ENCODE peak calls at places on chromosomes 16 and 17, in eight cellular contexts. One of them, this sample, is unnamed. For H3K9me3, the result is how much of the 10 kb centered on the place peaks cover.

GRCh38 chr17:63189930-63190329 is 223.9 kb downstream of the TANC2 start:
- DNase-seq in astrocyte: no peak
- DNase-seq in IMR-90: no peak
- DNase-seq in HCT116: no peak
- DNase-seq in GM23248: peak
- DNase-seq in fibroblast of lung: peak
- DNase-seq in keratinocyte: no peak
- DNase-seq in H1: no peak
- DNase-seq in this sample: no peak

GRCh38 chr17:15291674-15292361 is 26.7 kb upstream of the PMP22 start:
- DNase-seq in astrocyte: peak
- DNase-seq in IMR-90: peak
- DNase-seq in HCT116: no peak
- DNase-seq in GM23248: no peak
- DNase-seq in fibroblast of lung: peak
- DNase-seq in keratinocyte: no peak
- DNase-seq in H1: no peak
- DNase-seq in this sample: no peak

GRCh38 chr16:28309811-28310311 is 17.5 kb downstream of the SBK1 start:
- DNase-seq in astrocyte: no peak
- DNase-seq in IMR-90: no peak
- DNase-seq in HCT116: no peak
- DNase-seq in GM23248: no peak
- DNase-seq in fibroblast of lung: no peak
- DNase-seq in keratinocyte: no peak
- DNase-seq in H1: no peak
- DNase-seq in this sample: no peak

GRCh38 chr17:68089881-68090280 is 54.3 kb downstream of the KPNA2 start:
- DNase-seq in astrocyte: peak
- DNase-seq in IMR-90: peak
- DNase-seq in HCT116: peak
- DNase-seq in GM23248: peak
- DNase-seq in fibroblast of lung: no peak
- DNase-seq in keratinocyte: no peak
- DNase-seq in H1: no peak
- DNase-seq in this sample: no peak

GRCh38 chr17:10013360-10014112 is 108.5 kb upstream of the RCVRN start:
- DNase-seq in astrocyte: no peak
- DNase-seq in IMR-90: peak
- DNase-seq in HCT116: no peak
- DNase-seq in GM23248: peak
- DNase-seq in fibroblast of lung: peak
- DNase-seq in keratinocyte: no peak
- DNase-seq in H1: no peak
- DNase-seq in this sample: no peak

GRCh38 chr16:3013491-3013951 is 798 bp downstream of the CLDN9 start:
- DNase-seq in astrocyte: no peak
- DNase-seq in IMR-90: no peak
- DNase-seq in HCT116: no peak
- DNase-seq in GM23248: no peak
- DNase-seq in fibroblast of lung: no peak
- DNase-seq in keratinocyte: no peak
- DNase-seq in H1: no peak
- DNase-seq in this sample: no peak

GRCh38 chr16:12543700-12544476 is 259.8 kb downstream of the CPPED1 start:
- DNase-seq in astrocyte: no peak
- DNase-seq in IMR-90: no peak
- DNase-seq in HCT116: no peak
- DNase-seq in GM23248: no peak
- DNase-seq in fibroblast of lung: no peak
- DNase-seq in keratinocyte: no peak
- DNase-seq in H1: no peak
- DNase-seq in this sample: no peak

GRCh38 chr16:27408012-27408601 is 6.1 kb downstream of the IL21R start:
- DNase-seq in astrocyte: peak
- DNase-seq in IMR-90: peak
- DNase-seq in HCT116: no peak
- DNase-seq in GM23248: peak
- DNase-seq in fibroblast of lung: peak
- DNase-seq in keratinocyte: no peak
- DNase-seq in H1: no peak
- DNase-seq in this sample: no peak

GRCh38 chr17:65283704-65284103 is 146.5 kb downstream of the RGS9 start:
- DNase-seq in astrocyte: peak
- DNase-seq in IMR-90: peak
- DNase-seq in HCT116: no peak
- DNase-seq in GM23248: peak
- DNase-seq in fibroblast of lung: no peak
- DNase-seq in keratinocyte: no peak
- DNase-seq in H1: no peak
- DNase-seq in this sample: no peak

GRCh38 chr16:64952177-64952576 is 169.7 kb downstream of the CDH11 start:
- DNase-seq in astrocyte: peak
- DNase-seq in IMR-90: peak
- DNase-seq in HCT116: no peak
- DNase-seq in GM23248: peak
- DNase-seq in fibroblast of lung: peak
- DNase-seq in keratinocyte: no peak
- DNase-seq in H1: no peak
- DNase-seq in this sample: no peak

GRCh38 chr17:72121164-72122001 is 563 bp downstream of the SOX9 start:
- DNase-seq in astrocyte: peak
- DNase-seq in IMR-90: peak
- DNase-seq in HCT116: no peak
- DNase-seq in GM23248: peak
- DNase-seq in fibroblast of lung: peak
- DNase-seq in keratinocyte: no peak
- DNase-seq in H1: no peak
- DNase-seq in this sample: no peak
- H3K4me3 ChIP-seq in astrocyte: peak
- H3K4me3 ChIP-seq in IMR-90: peak
- H3K4me3 ChIP-seq in HCT116: peak
- H3K4me3 ChIP-seq in GM23248: peak
- H3K4me3 ChIP-seq in fibroblast of lung: peak
- H3K4me3 ChIP-seq in keratinocyte: peak
- H3K4me3 ChIP-seq in H1: peak
- H3K4me3 ChIP-seq in this sample: peak

GRCh38 chr17:57406981-57407286 is 150.6 kb downstream of the MSI2 start:
- DNase-seq in astrocyte: no peak
- DNase-seq in IMR-90: no peak
- DNase-seq in HCT116: no peak
- DNase-seq in GM23248: no peak
- DNase-seq in fibroblast of lung: no peak
- DNase-seq in keratinocyte: no peak
- DNase-seq in H1: no peak
- DNase-seq in this sample: no peak

GRCh38 chr17:57404807-57405485 is 148.6 kb downstream of the MSI2 start:
- DNase-seq in astrocyte: no peak
- DNase-seq in IMR-90: no peak
- DNase-seq in HCT116: no peak
- DNase-seq in GM23248: no peak
- DNase-seq in fibroblast of lung: no peak
- DNase-seq in keratinocyte: no peak
- DNase-seq in H1: no peak
- DNase-seq in this sample: no peak

GRCh38 chr17:57405486-57406072 is 149.3 kb downstream of the MSI2 start:
- DNase-seq in astrocyte: no peak
- DNase-seq in IMR-90: peak
- DNase-seq in HCT116: no peak
- DNase-seq in GM23248: no peak
- DNase-seq in fibroblast of lung: no peak
- DNase-seq in keratinocyte: no peak
- DNase-seq in H1: no peak
- DNase-seq in this sample: no peak

GRCh38 chr17:57407287-57408063 is 151.2 kb downstream of the MSI2 start:
- DNase-seq in astrocyte: no peak
- DNase-seq in IMR-90: no peak
- DNase-seq in HCT116: no peak
- DNase-seq in GM23248: no peak
- DNase-seq in fibroblast of lung: no peak
- DNase-seq in keratinocyte: no peak
- DNase-seq in H1: no peak
- DNase-seq in this sample: no peak

DNA sequence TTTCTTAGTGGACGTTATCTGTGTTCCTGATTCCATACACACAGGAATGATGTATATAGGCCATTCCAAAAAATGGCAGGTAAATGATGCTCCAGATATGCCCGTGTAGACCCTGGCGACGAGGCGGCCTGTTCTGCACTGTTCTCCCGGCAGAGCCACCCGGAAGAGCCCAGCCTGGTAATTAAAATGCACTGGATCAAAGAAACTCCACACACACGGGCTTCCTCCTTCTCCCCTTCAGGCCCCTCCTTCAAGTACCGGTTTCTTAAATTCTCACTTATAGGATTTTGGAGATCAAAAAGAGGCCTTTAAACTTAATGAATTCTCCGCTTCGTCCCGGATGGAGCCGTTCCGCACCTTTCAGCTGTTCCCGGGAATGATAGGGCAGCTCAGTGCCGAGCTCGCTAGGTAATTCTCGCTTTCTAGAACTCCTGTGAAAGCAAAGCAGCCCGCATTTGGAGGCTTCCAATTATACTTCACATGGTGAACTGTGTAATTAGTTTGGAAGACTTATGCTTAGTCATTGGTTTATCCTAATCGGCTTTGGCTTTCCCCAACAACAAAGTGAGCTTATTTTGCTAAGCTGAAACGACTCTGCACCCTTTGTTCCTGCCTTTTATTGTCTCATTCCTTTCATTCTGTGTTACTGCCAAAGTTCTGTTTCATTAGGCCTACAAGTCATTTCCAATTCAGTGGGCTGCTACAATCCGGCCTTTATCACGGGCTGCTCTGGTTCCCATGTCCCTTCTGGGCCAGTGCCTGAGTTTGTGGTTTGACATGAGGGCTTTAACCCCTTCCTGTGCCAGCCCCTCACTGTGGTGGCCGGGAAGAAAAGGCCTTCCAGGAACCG is 150.0 kb downstream of the MSI2 start:
- DNase-seq in astrocyte: peak
- DNase-seq in IMR-90: peak
- DNase-seq in HCT116: no peak
- DNase-seq in GM23248: peak
- DNase-seq in fibroblast of lung: peak
- DNase-seq in keratinocyte: no peak
- DNase-seq in H1: no peak
- DNase-seq in this sample: no peak
- H3K9ac ChIP-seq in astrocyte: peak
- H3K9ac ChIP-seq in IMR-90: no peak
- H3K9ac ChIP-seq in HCT116: no peak
- H3K9ac ChIP-seq in GM23248: no peak
- H3K9ac ChIP-seq in fibroblast of lung: no peak
- H3K9ac ChIP-seq in keratinocyte: no peak
- H3K9ac ChIP-seq in H1: no peak
- H3K9ac ChIP-seq in this sample: no peak

GRCh38 chr17:53127331-53127730 is 695.4 kb upstream of the KIF2B start:
- DNase-seq in astrocyte: no peak
- DNase-seq in IMR-90: no peak
- DNase-seq in HCT116: no peak
- DNase-seq in GM23248: no peak
- DNase-seq in fibroblast of lung: no peak
- DNase-seq in keratinocyte: no peak
- DNase-seq in H1: no peak
- DNase-seq in this sample: no peak
- H3K9me3 ChIP-seq in astrocyte: under half
- H3K9me3 ChIP-seq in IMR-90: under half
- H3K9me3 ChIP-seq in HCT116: under half
- H3K9me3 ChIP-seq in GM23248: under half
- H3K9me3 ChIP-seq in fibroblast of lung: under half
- H3K9me3 ChIP-seq in keratinocyte: under half
- H3K9me3 ChIP-seq in H1: under half
- H3K9me3 ChIP-seq in this sample: under half

GRCh38 chr16:17083628-17084027 is 387.1 kb downstream of the XYLT1 start:
- DNase-seq in astrocyte: no peak
- DNase-seq in IMR-90: no peak
- DNase-seq in HCT116: no peak
- DNase-seq in GM23248: no peak
- DNase-seq in fibroblast of lung: no peak
- DNase-seq in keratinocyte: no peak
- DNase-seq in H1: peak
- DNase-seq in this sample: no peak
- H3K4me3 ChIP-seq in astrocyte: no peak
- H3K4me3 ChIP-seq in IMR-90: no peak
- H3K4me3 ChIP-seq in HCT116: no peak
- H3K4me3 ChIP-seq in GM23248: no peak
- H3K4me3 ChIP-seq in fibroblast of lung: no peak
- H3K4me3 ChIP-seq in keratinocyte: no peak
- H3K4me3 ChIP-seq in H1: peak
- H3K4me3 ChIP-seq in this sample: no peak

DNA sequence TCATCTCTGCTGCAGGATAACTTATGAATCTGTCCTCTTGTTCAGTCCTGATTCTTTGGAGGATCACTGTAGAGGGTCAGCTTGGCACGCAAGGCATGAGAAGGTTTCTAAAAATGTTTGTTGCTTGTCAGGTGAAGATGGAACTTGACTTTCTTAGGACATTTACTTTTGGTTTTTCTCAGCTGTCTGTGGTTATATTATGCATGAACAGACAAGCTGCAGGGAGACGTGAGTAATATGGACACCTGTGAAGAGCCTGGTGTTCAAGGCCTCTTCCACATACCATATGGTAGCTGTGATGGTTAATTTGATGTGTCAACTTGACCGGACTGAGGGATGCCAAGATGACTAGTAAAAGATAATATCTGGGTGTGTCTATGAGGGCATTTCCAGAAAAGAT is 270.2 kb upstream of the CPHXL start:
- DNase-seq in astrocyte: no peak
- DNase-seq in IMR-90: no peak
- DNase-seq in HCT116: no peak
- DNase-seq in GM23248: no peak
- DNase-seq in fibroblast of lung: no peak
- DNase-seq in keratinocyte: no peak
- DNase-seq in H1: no peak
- DNase-seq in this sample: no peak
- H3K9ac ChIP-seq in astrocyte: no peak
- H3K9ac ChIP-seq in IMR-90: no peak
- H3K9ac ChIP-seq in HCT116: no peak
- H3K9ac ChIP-seq in GM23248: no peak
- H3K9ac ChIP-seq in fibroblast of lung: no peak
- H3K9ac ChIP-seq in keratinocyte: no peak
- H3K9ac ChIP-seq in H1: no peak
- H3K9ac ChIP-seq in this sample: no peak

GRCh38 chr17:11300201-11300600 is 59.2 kb downstream of the SHISA6 start:
- DNase-seq in astrocyte: no peak
- DNase-seq in IMR-90: no peak
- DNase-seq in HCT116: no peak
- DNase-seq in GM23248: no peak
- DNase-seq in fibroblast of lung: no peak
- DNase-seq in keratinocyte: no peak
- DNase-seq in H1: no peak
- DNase-seq in this sample: no peak
- H3K9me3 ChIP-seq in astrocyte: under half
- H3K9me3 ChIP-seq in IMR-90: under half
- H3K9me3 ChIP-seq in HCT116: under half
- H3K9me3 ChIP-seq in GM23248: under half
- H3K9me3 ChIP-seq in fibroblast of lung: under half
- H3K9me3 ChIP-seq in keratinocyte: under half
- H3K9me3 ChIP-seq in H1: under half
- H3K9me3 ChIP-seq in this sample: under half

This sample was measured in SK-N-MC.